ENCODE peak calls at places on chromosomes 1 and 21, in four cellular contexts. O, C, G and U are unnamed samples.

GRCh38 chr1:27607239-27607804 is 3.4 kb upstream of the AHDC1 start:
- DNase-seq in O (no peak), C (peak), G (no peak), U (no peak)

GRCh38 chr1:25817840-25818501 is 1.8 kb upstream of the MTFR1L start:
- DNase-seq in O (no peak), C (no peak), G (no peak), U (no peak)

GRCh38 chr1:183632087-183632486 is 3.5 kb downstream of the ARPC5 start:
- DNase-seq in O (no peak), C (peak), G (no peak), U (no peak)

GRCh38 chr1:156276966-156277381 is 5.7 kb downstream of the SMG5 start:
- DNase-seq in O (no peak), C (peak), G (no peak), U (no peak)

GRCh38 chr1:195939844-195940243 is 668.4 kb downstream of the KCNT2 start:
- DNase-seq in O (no peak), C (peak), G (no peak), U (no peak)

GRCh38 chr1:201982923-201983805 is 716 bp downstream of the RNPEP start:
- DNase-seq in O (peak), C (peak), G (peak), U (peak)

GRCh38 chr1:76006234-76006633 is 68.3 kb upstream of the ST6GALNAC3 start:
- DNase-seq in O (no peak), C (peak), G (no peak), U (no peak)

GRCh38 chr1:150235436-150235851 is 468 bp downstream of the ANP32E start:
- DNase-seq in O (no peak), C (no peak), G (peak), U (no peak)

GRCh38 chr1:16260814-16261213 is 23.8 kb upstream of the CPLANE2 start:
- DNase-seq in O (no peak), C (peak), G (no peak), U (no peak)

GRCh38 chr1:159981351-159982055 is 27.5 kb upstream of the SLAMF9 start:
- DNase-seq in O (no peak), C (no peak), G (no peak), U (no peak)

GRCh38 chr21:37700641-37701202 is 215.5 kb downstream of the KCNJ6 start:
- DNase-seq in O (peak), C (peak), G (no peak), U (peak)

GRCh38 chr1:111191496-111191895 is 8.9 kb downstream of the DENND2D start:
- DNase-seq in O (no peak), C (peak), G (no peak), U (no peak)

GRCh38 chr1:246930830-246931548 is 759 bp downstream of the AHCTF1 start:
- DNase-seq in O (no peak), C (peak), G (peak), U (no peak)

GRCh38 chr1:89610457-89610991 is 22.4 kb upstream of the LRRC8C start:
- DNase-seq in O (no peak), C (no peak), G (no peak), U (no peak)

GRCh38 chr1:87203890-87204289 is 124.8 kb upstream of the LMO4 start:
- DNase-seq in O (no peak), C (peak), G (no peak), U (no peak)

GRCh38 chr21:42929969-42930368 is 4.5 kb upstream of the ERVH48-1 start:
- DNase-seq in O (no peak), C (no peak), G (no peak), U (no peak)

GRCh38 chr1:189538271-189538670 is 939.4 kb downstream of the BRINP3 start:
- DNase-seq in O (no peak), C (no peak), G (no peak), U (no peak)

GRCh38 chr1:9798236-9799130 is 25.3 kb downstream of the CLSTN1 start:
- DNase-seq in O (no peak), C (peak), G (no peak), U (no peak)

GRCh38 chr1:22126531-22126930 is 16.4 kb downstream of the WNT4 start:
- DNase-seq in O (no peak), C (no peak), G (no peak), U (no peak)

GRCh38 chr1:83017701-83018100 is 981.2 kb downstream of the TTLL7 start:
- DNase-seq in O (no peak), C (no peak), G (no peak), U (no peak)